ENCODE peak calls at places on chromosomes 5 and 9, in four cellular contexts. M is NCI-H1092 treated with DMSO at 0.1 percent for 48 hours; K is hypothalamus; I is stimulated activated naive CD8-positive, alpha-beta T cell treated with anti-CD3 and anti-CD28 coated beads, Interleukin-15, Interleukin-2, amounts not matched to agents 100 U/mL and 50 U/mL, for 24 hours. F is an unnamed sample.

GRCh38 chr9:135736265-135736978 is 34.4 kb downstream of the KCNT1 start:
- DNase-seq in M (peak; percentile 15), K (no peak), I (no peak), F (no peak)

GRCh38 chr9:88722753-88723152 is 187.8 kb downstream of the NXNL2 start:
- DNase-seq in M (no peak), K (no peak), I (no peak), F (no peak)

GRCh38 chr5:151092750-151093149 is 11.9 kb upstream of the TNIP1 start:
- DNase-seq in M (no peak), K (no peak), I (no peak), F (no peak)

GRCh38 chr9:84966876-84967830 is 297.6 kb downstream of the NTRK2 start:
- DNase-seq in M (no peak), K (no peak), I (no peak), F (no peak)

GRCh38 chr5:160833806-160834205 is 18.2 kb downstream of the ATP10B start:
- DNase-seq in M (no peak), K (no peak), I (no peak), F (no peak)

GRCh38 chr5:27748847-27749246 is 710.5 kb upstream of the CDH9 start:
- DNase-seq in M (no peak), K (no peak), I (no peak), F (no peak)

GRCh38 chr9:27632254-27632653 is 59.0 kb upstream of the C9orf72 start:
- DNase-seq in M (no peak), K (no peak), I (no peak), F (no peak)

GRCh38 chr5:39428639-39429038 is 3.9 kb upstream of the DAB2 start:
- DNase-seq in M (no peak), K (no peak), I (no peak), F (no peak)

GRCh38 chr5:135436856-135437795 is 10.0 kb downstream of the DCANP1 start:
- DNase-seq in M (no peak), K (no peak), I (no peak), F (no peak)

GRCh38 chr5:77181173-77181572 is 29.3 kb upstream of the PDE8B start:
- DNase-seq in M (no peak), K (no peak), I (no peak), F (no peak)

GRCh38 chr5:55600536-55601208 is 65.9 kb upstream of the PLPP1 start:
- DNase-seq in M (no peak), K (no peak), I (no peak), F (peak; percentile 59)

GRCh38 chr9:136085815-136086212 is 9.3 kb downstream of the NACC2 start:
- DNase-seq in M (no peak), K (peak; percentile 78), I (no peak), F (peak; percentile 95)

GRCh38 chr9:69645488-69645887 is 26.7 kb downstream of the APBA1 start:
- DNase-seq in M (no peak), K (no peak), I (no peak), F (peak; percentile 36)

GRCh38 chr5:126677101-126677500 is 76.4 kb downstream of the PHAX start:
- DNase-seq in M (no peak), K (no peak), I (no peak), F (no peak)

GRCh38 chr9:89523948-89524347 is 26.0 kb upstream of the SEMA4D start:
- DNase-seq in M (no peak), K (no peak), I (peak; percentile 47), F (no peak)

GRCh38 chr9:38079410-38080105 is 10.5 kb upstream of the SHB start:
- DNase-seq in M (no peak), K (no peak), I (no peak), F (no peak)

GRCh38 chr9:98438701-98439100 is 183.3 kb upstream of the TBC1D2 start:
- DNase-seq in M (no peak), K (no peak), I (no peak), F (peak; percentile 27)

GRCh38 chr9:124470306-124470705 is 20.1 kb downstream of the ADGRD2 start:
- DNase-seq in M (no peak), K (no peak), I (no peak), F (no peak)

GRCh38 chr5:172985596-172985995 is 2.0 kb downstream of the ATP6V0E1 start:
- DNase-seq in M (no peak), K (no peak), I (no peak), F (no peak)

GRCh38 chr9:123812984-123813383 is 116.9 kb downstream of the DENND1A start:
- DNase-seq in M (no peak), K (no peak), I (no peak), F (no peak)

GRCh38 chr5:59767753-59768159 is 125.8 kb downstream of the PDE4D start:
- DNase-seq in M (no peak), K (no peak), I (no peak), F (no peak)

GRCh38 chr9:134419684-134420076 is 93.4 kb downstream of the RXRA start:
- DNase-seq in M (peak; percentile 16), K (no peak), I (no peak), F (no peak)

GRCh38 chr5:95960802-95961616 is 642 bp downstream of the ELL2 start:
- DNase-seq in M (peak; percentile 36), K (peak; percentile 83), I (peak; percentile 86), F (peak; percentile 80)